ENCODE peak calls at places on chromosome 17, in nine cellular contexts. G is upper lobe of right lung, F is BE2C, B is epithelial cell of esophagus, Y is T-helper 17 cell, A is HTR-8/SVneo, V is RWPE1, J is midbrain, L is ovary. I is an unnamed sample.

GRCh38 chr17:700504-701094 is 14.0 kb downstream of the VPS53 start:
- DNase-seq in G (no peak), F (no peak), B (peak), Y (no peak), A (peak), V (peak), J (no peak), L (no peak), I (no peak)

GRCh38 chr17:65559483-65559801 is 2.0 kb downstream of the AXIN2 start:
- DNase-seq in G (no peak), F (no peak), B (no peak), Y (no peak), A (no peak), V (no peak), J (no peak), L (no peak), I (no peak)

GRCh38 chr17:7862692-7863437 is 5.1 kb downstream of the CYB5D1 start:
- DNase-seq in G (no peak), F (no peak), B (peak), Y (no peak), A (peak), V (no peak), J (peak), L (peak), I (no peak)

GRCh38 chr17:62950067-62950466 is 16.0 kb upstream of the TANC2 start:
- DNase-seq in G (no peak), F (peak), B (peak), Y (no peak), A (peak), V (peak), J (no peak), L (no peak), I (no peak)

GRCh38 chr17:74720506-74720905 is 7.8 kb upstream of the CD300LF start:
- DNase-seq in G (no peak), F (no peak), B (no peak), Y (no peak), A (no peak), V (no peak), J (no peak), L (no peak), I (no peak)

GRCh38 chr17:55458977-55459376 is 37.3 kb upstream of the MMD start:
- DNase-seq in G (no peak), F (no peak), B (peak), Y (no peak), A (peak), V (peak), J (no peak), L (no peak), I (peak)

GRCh38 chr17:2369551-2370210 is 31.2 kb downstream of the MNT start:
- DNase-seq in G (no peak), F (peak), B (no peak), Y (no peak), A (no peak), V (no peak), J (no peak), L (no peak), I (no peak)

GRCh38 chr17:21525464-21526130 is 149.4 kb downstream of the KCNJ12 start:
- DNase-seq in G (no peak), F (no peak), B (peak), Y (no peak), A (no peak), V (no peak), J (no peak), L (no peak), I (no peak)

GRCh38 chr17:82684207-82684903 is 14.1 kb downstream of the RAB40B start:
- DNase-seq in G (no peak), F (no peak), B (peak), Y (no peak), A (no peak), V (no peak), J (no peak), L (no peak), I (no peak)

GRCh38 chr17:58402679-58403078 is 14.7 kb downstream of the RNF43 start:
- DNase-seq in G (no peak), F (no peak), B (peak), Y (no peak), A (peak), V (peak), J (no peak), L (no peak), I (peak)

GRCh38 chr17:35051183-35051578 is 12.3 kb downstream of the RFFL start:
- DNase-seq in G (no peak), F (no peak), B (no peak), Y (no peak), A (no peak), V (no peak), J (peak), L (no peak), I (no peak)

GRCh38 chr17:32943647-32944191 is 15.8 kb downstream of the TMEM98 start:
- DNase-seq in G (no peak), F (no peak), B (peak), Y (no peak), A (no peak), V (no peak), J (no peak), L (no peak), I (peak)

GRCh38 chr17:69870751-69871199 is 204.2 kb upstream of the KCNJ16 start:
- DNase-seq in G (no peak), F (no peak), B (peak), Y (no peak), A (peak), V (peak), J (no peak), L (no peak), I (peak)

GRCh38 chr17:14813649-14814048 is 451.5 kb downstream of the PMP22 start:
- DNase-seq in G (peak), F (peak), B (no peak), Y (no peak), A (no peak), V (no peak), J (no peak), L (no peak), I (no peak)

GRCh38 chr17:81064746-81065475 is 30.0 kb downstream of the BAIAP2 start:
- DNase-seq in G (no peak), F (no peak), B (peak), Y (no peak), A (no peak), V (no peak), J (no peak), L (no peak), I (peak)

GRCh38 chr17:73325527-73325842 is 13.7 kb upstream of the CDC42EP4 start:
- DNase-seq in G (no peak), F (no peak), B (peak), Y (no peak), A (no peak), V (no peak), J (peak), L (no peak), I (no peak)

GRCh38 chr17:13337171-13337570 is 264.6 kb downstream of the HS3ST3A1 start:
- DNase-seq in G (no peak), F (no peak), B (no peak), Y (no peak), A (no peak), V (no peak), J (no peak), L (no peak), I (no peak)